ENCODE peak calls at places on chromosomes 5 and 9, in four cellular contexts. C is H1, N is IMR-90, G is mesendoderm. D is an unnamed sample.

GRCh38 chr9:4334439-4334838 is 34.6 kb upstream of the GLIS3 start:
- DNase-seq in C (no peak), N (peak; percentile 8), G (peak; percentile 96), D (peak; percentile 73)

GRCh38 chr5:172733179-172733973 is 37.6 kb downstream of the DUSP1 start:
- DNase-seq in C (no peak), N (peak; percentile 90), G (peak; percentile 50), D (no peak)

GRCh38 chr9:15306757-15307522 is at the start of gene TTC39B:
- DNase-seq in C (peak; percentile 98), N (peak; percentile 87), G (peak; percentile 98), D (peak; percentile 97)

GRCh38 chr5:178435321-178436238 is 154.6 kb downstream of the COL23A1 start:
- DNase-seq in C (peak; percentile 37), N (no peak), G (no peak), D (no peak)

GRCh38 chr5:125190232-125191051 is 444.0 kb upstream of the ZNF608 start:
- DNase-seq in C (no peak), N (peak; percentile 27), G (peak; percentile 48), D (no peak)

GRCh38 chr9:69771775-69772418 is 12.1 kb upstream of the PTAR1 start:
- DNase-seq in C (no peak), N (peak; percentile 90), G (no peak), D (no peak)

GRCh38 chr9:131094622-131095021 is 1.7 kb upstream of the AIF1L start:
- DNase-seq in C (no peak), N (peak; percentile 37), G (no peak), D (no peak)

GRCh38 chr5:31415009-31415923 is 116.6 kb downstream of the DROSHA start:
- DNase-seq in C (no peak), N (no peak), G (no peak), D (no peak)

GRCh38 chr5:171984748-171985419 is 21.6 kb downstream of the FBXW11 start:
- DNase-seq in C (no peak), N (peak; percentile 98), G (peak; percentile 46), D (no peak)

GRCh38 chr9:93099551-93100264 is 3.7 kb downstream of the CARD19 start:
- DNase-seq in C (no peak), N (no peak), G (no peak), D (no peak)

GRCh38 chr5:80055491-80056170 is 20.5 kb downstream of the THBS4 start:
- DNase-seq in C (peak; percentile 58), N (no peak), G (peak; percentile 16), D (peak; percentile 68)

DNA sequence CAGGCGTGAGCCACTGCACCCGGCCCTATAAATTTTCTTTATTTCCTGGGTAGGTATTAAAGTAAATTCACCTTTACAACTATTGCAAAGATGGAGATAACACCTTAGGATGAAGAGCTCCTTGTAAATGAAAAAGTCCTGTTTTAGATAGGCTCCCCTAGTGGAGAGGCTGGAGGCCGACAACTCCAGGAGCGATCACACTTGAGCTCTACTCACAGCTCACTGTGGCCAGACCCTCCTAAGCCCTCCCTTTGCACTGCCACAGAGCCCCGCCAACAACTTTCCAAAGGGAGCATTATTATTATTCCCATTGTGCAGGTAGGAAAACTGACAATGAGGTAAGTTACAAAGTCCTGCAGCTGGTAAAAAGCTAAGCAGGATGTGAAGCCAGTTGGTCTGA is 139.1 kb upstream of the ERCC6L2 start:
- DNase-seq in C (no peak), N (no peak), G (peak; percentile 72), D (peak; percentile 62)
- H4K8ac ChIP-seq in C (no peak overlapping the region), N (no peak overlapping the region), G (no peak overlapping the region), D (no peak overlapping the region)

GRCh38 chr9:23775549-23775948 is 50.5 kb downstream of the ELAVL2 start:
- DNase-seq in C (no peak), N (no peak), G (no peak), D (no peak)

GRCh38 chr9:23777328-23777727 is 48.7 kb downstream of the ELAVL2 start:
- DNase-seq in C (no peak), N (no peak), G (no peak), D (no peak)

GRCh38 chr9:23781111-23781510 is 44.9 kb downstream of the ELAVL2 start:
- DNase-seq in C (no peak), N (no peak), G (no peak), D (no peak)

GRCh38 chr9:23783509-23783908 is 42.5 kb downstream of the ELAVL2 start:
- DNase-seq in C (no peak), N (no peak), G (no peak), D (no peak)

GRCh38 chr9:23779220-23779619 is 46.8 kb downstream of the ELAVL2 start:
- DNase-seq in C (no peak), N (no peak), G (peak; percentile 47), D (peak; percentile 39)
- H4K5ac ChIP-seq in C (no peak overlapping the region), N (no peak overlapping the region), G (no peak overlapping the region), D (no peak overlapping the region)

GRCh38 chr9:124045830-124046177 is 34.2 kb downstream of the LHX2 start:
- DNase-seq in C (no peak), N (no peak), G (no peak), D (no peak)
- H4K8ac ChIP-seq in C (peak overlapping the region; percentile 57), N (no peak overlapping the region), G (peak overlapping the region; percentile 28), D (no peak overlapping the region)

GRCh38 chr9:75198436-75198835 is 110.1 kb downstream of the OSTF1 start:
- DNase-seq in C (peak; percentile 54), N (no peak), G (peak; percentile 84), D (peak; percentile 78)

GRCh38 chr9:75197521-75197920 is 109.2 kb downstream of the OSTF1 start:
- DNase-seq in C (no peak), N (no peak), G (no peak), D (no peak)

GRCh38 chr9:75201480-75202209 is 113.3 kb downstream of the OSTF1 start:
- DNase-seq in C (no peak), N (no peak), G (no peak), D (no peak)

DNA sequence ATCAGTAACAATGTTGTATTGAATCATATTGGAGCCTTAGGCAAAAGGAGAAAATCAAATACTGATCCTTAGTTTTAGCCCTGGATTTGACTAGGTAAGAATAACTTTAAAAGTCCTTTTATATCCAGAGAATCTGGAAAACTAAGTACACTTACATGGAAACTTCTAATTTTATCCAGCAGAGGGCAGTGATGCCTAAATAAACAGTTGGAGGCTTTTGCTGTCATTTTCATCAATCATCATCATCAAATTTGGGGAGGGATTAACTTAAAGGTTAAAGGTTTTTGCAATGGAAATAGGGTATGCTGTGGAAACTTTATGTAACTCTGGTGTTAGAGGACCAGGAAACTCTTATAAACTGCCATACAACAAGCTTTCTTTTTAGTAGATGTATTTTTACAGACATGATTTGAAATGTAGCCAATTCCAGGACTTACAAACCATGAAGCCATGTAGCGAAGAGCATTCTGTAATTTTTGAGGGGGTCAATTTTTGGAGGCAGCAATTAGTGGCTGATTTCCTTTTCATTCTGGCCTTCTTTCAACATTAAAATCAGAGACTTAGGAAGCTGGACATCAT is 112.7 kb downstream of the OSTF1 start:
- DNase-seq in C (no peak), N (peak; percentile 49), G (peak; percentile 55), D (no peak)
- H4K5ac ChIP-seq in C (no peak overlapping the region), N (no peak overlapping the region), G (no peak overlapping the region), D (no peak overlapping the region)

GRCh38 chr9:24464321-24464951 is 81.3 kb downstream of the IZUMO3 start:
- DNase-seq in C (peak; percentile 47), N (no peak), G (peak; percentile 92), D (no peak)
- H4K8ac ChIP-seq in C (no peak overlapping the region), N (no peak overlapping the region), G (no peak overlapping the region), D (no peak overlapping the region)